ENCODE peak calls at places on chromosomes 1 and 21, in five cellular contexts. R is mammary epithelial cell, M is psoas muscle, J is upper lobe of right lung, C is IMR-90. G is an unnamed sample.
A peak's percentile ranks its signal among the peaks of the same experiment; 100 is the strongest.

GRCh38 chr21:35965699-35966098 is 94.6 kb downstream of the SETD4 start:
- DNase-seq in M (no peak), R (no peak), C (no peak), J (no peak), G (no peak)

GRCh38 chr1:165444897-165445370 is at the start of gene RXRG:
- DNase-seq in J (peak; percentile 77), M (peak; percentile 64), R (peak; percentile 1), C (peak; percentile 0), G (no peak)

GRCh38 chr1:232435746-232436145 is 194.2 kb downstream of the SIPA1L2 start:
- DNase-seq in J (no peak), R (no peak), C (peak; percentile 70), M (no peak), G (no peak)

GRCh38 chr1:15062479-15063099 is 91.0 kb upstream of the TMEM51 start:
- DNase-seq in C (no peak), R (no peak), J (no peak), M (no peak), G (no peak)

GRCh38 chr1:228768345-228768717 is 33.1 kb downstream of the RHOU start:
- DNase-seq in R (no peak), M (no peak), J (no peak), C (no peak), G (no peak)

GRCh38 chr1:109923131-109923945 is 12.7 kb downstream of the CSF1 start:
- DNase-seq in C (no peak), M (no peak), R (no peak), J (no peak), G (no peak)

GRCh38 chr1:92567211-92567868 is 80.6 kb upstream of the GFI1 start:
- DNase-seq in M (no peak), C (peak; percentile 88), J (no peak), R (peak; percentile 68), G (no peak)

GRCh38 chr1:155126494-155127104 is 1.1 kb upstream of the EFNA1 start:
- DNase-seq in J (peak; percentile 95), R (no peak), M (no peak), C (peak; percentile 27), G (peak; percentile 9)

GRCh38 chr1:186750250-186750649 is 70.0 kb upstream of the PTGS2 start:
- DNase-seq in C (no peak), M (no peak), J (no peak), R (peak; percentile 73), G (no peak)

GRCh38 chr1:15279576-15280230 is 32.7 kb downstream of the FHAD1 start:
- DNase-seq in R (no peak), M (no peak), J (no peak), C (no peak), G (no peak)

GRCh38 chr1:84587099-84587498 is 12.9 kb upstream of the CTBS start:
- DNase-seq in J (no peak), C (no peak), R (no peak), M (no peak), G (no peak)

GRCh38 chr1:235113183-235113917 is 15.3 kb downstream of the TOMM20 start:
- DNase-seq in J (no peak), R (peak; percentile 46), C (no peak), M (no peak), G (no peak)

GRCh38 chr1:20358761-20359263 is 68.1 kb downstream of the VWA5B1 start:
- DNase-seq in M (peak; percentile 62), R (peak; percentile 29), J (peak; percentile 75), C (peak; percentile 61), G (no peak)

GRCh38 chr1:53075206-53075605 is 13.2 kb downstream of the PODN start:
- DNase-seq in M (peak; percentile 4), C (no peak), J (peak; percentile 46), R (no peak), G (no peak)

GRCh38 chr1:6037338-6037762 is 8.3 kb upstream of the KCNAB2 start:
- DNase-seq in R (no peak), M (no peak), J (no peak), C (peak; percentile 34), G (no peak)

GRCh38 chr1:93346472-93346991 is 825 bp downstream of the DR1 start:
- DNase-seq in C (peak; percentile 21), J (no peak), R (peak; percentile 49), M (no peak), G (peak; percentile 34)

GRCh38 chr1:235107368-235108184 is 21.1 kb downstream of the TOMM20 start:
- DNase-seq in R (no peak), M (no peak), J (no peak), C (no peak), G (no peak)

GRCh38 chr1:54027848-54028247 is 9.9 kb upstream of the LDLRAD1 start:
- DNase-seq in R (no peak), C (no peak), M (no peak), J (no peak), G (no peak)

GRCh38 chr1:6954596-6954995 is 169.3 kb downstream of the CAMTA1 start:
- DNase-seq in C (no peak), J (no peak), M (no peak), R (no peak), G (no peak)

GRCh38 chr1:207808911-207809555 is 57.2 kb downstream of the CD46 start:
- DNase-seq in J (no peak), M (no peak), R (no peak), C (no peak), G (no peak)

GRCh38 chr1:42784946-42785693 is at the start of gene TMEM269:
- DNase-seq in C (no peak), R (no peak), M (peak; percentile 23), J (no peak), G (peak; percentile 7)

GRCh38 chr21:35212393-35213127 is 163.5 kb upstream of the RUNX1 start:
- DNase-seq in R (peak; percentile 69), M (no peak), J (no peak), C (peak; percentile 81), G (no peak)

GRCh38 chr1:207020709-207021107 is 11.8 kb downstream of the C1orf116 start:
- DNase-seq in M (no peak), J (no peak), C (peak; percentile 37), R (peak; percentile 78), G (no peak)

GRCh38 chr1:15314328-15315281 is 67.6 kb downstream of the FHAD1 start:
- DNase-seq in C (no peak), R (no peak), J (no peak), M (no peak), G (no peak)

GRCh38 chr21:41761211-41762181 is 5.4 kb downstream of the RIPK4 start:
- DNase-seq in M (peak; percentile 60), R (peak; percentile 67), C (no peak), J (peak; percentile 88), G (no peak)
- H3K4me3 ChIP-seq in M (peak overlapping the region; percentile 51), R (peak overlapping the region; percentile 41), C (no peak overlapping the region), J (peak overlapping the region; percentile 25), G (no peak overlapping the region)

GRCh38 chr21:42157606-42158310 is 61.2 kb upstream of the ABCG1 start:
- DNase-seq in R (no peak), C (no peak), M (no peak), J (no peak), G (no peak)
- H3K27ac ChIP-seq in R (no peak overlapping the region), C (no peak overlapping the region), M (no peak overlapping the region), J (no peak overlapping the region), G (no peak overlapping the region)

GRCh38 chr1:111461765-111462164 is 12.0 kb upstream of the C1orf162 start:
- DNase-seq in R (no peak), M (no peak), J (no peak), C (no peak), G (no peak)

GRCh38 chr1:111465754-111466153 is 8.0 kb upstream of the C1orf162 start:
- DNase-seq in C (no peak), J (no peak), R (no peak), M (no peak), G (no peak)

GRCh38 chr1:111462368-111463028 is 11.3 kb upstream of the C1orf162 start:
- DNase-seq in J (no peak), R (no peak), C (no peak), M (no peak), G (no peak)

GRCh38 chr1:111466480-111466879 is 7.3 kb upstream of the C1orf162 start:
- DNase-seq in J (no peak), R (no peak), M (no peak), C (no peak), G (no peak)

GRCh38 chr1:111463029-111463683 is 10.6 kb upstream of the C1orf162 start:
- DNase-seq in J (no peak), M (no peak), R (peak; percentile 19), C (peak; percentile 84), G (no peak)
- H3K4me1 ChIP-seq in J (no peaks in the 10 kb centered on the region), M (no peaks in the 10 kb centered on the region), R (no peaks in the 10 kb centered on the region), C (no peaks in the 10 kb centered on the region), G (peaks cover 4% of the 10 kb centered on the region)

GRCh38 chr1:153768316-153769126 is 6.7 kb upstream of the SLC27A3 start:
- DNase-seq in J (no peak), R (no peak), M (no peak), C (no peak), G (no peak)

GRCh38 chr1:153770812-153771211 is 4.4 kb upstream of the SLC27A3 start:
- DNase-seq in C (no peak), J (no peak), R (no peak), M (no peak), G (no peak)

GRCh38 chr1:153773004-153773921 is 1.9 kb upstream of the SLC27A3 start:
- DNase-seq in J (no peak), R (no peak), C (no peak), M (no peak), G (no peak)

GRCh38 chr1:153771841-153772593 is 3.2 kb upstream of the SLC27A3 start:
- DNase-seq in M (no peak), C (no peak), R (no peak), J (no peak), G (no peak)

GRCh38 chr1:153771241-153771640 is 4.0 kb upstream of the SLC27A3 start:
- DNase-seq in J (no peak), R (no peak), C (no peak), M (no peak), G (no peak)
- H3K4me3 ChIP-seq in J (no peak overlapping the region), R (no peak overlapping the region), C (no peak overlapping the region), M (no peak overlapping the region), G (no peak overlapping the region)

GRCh38 chr1:33383489-33383888 is 47.4 kb downstream of the PHC2 start:
- DNase-seq in C (no peak), R (no peak), J (no peak), M (no peak), G (no peak)
- H3K27ac ChIP-seq in C (peak overlapping the region; percentile 31), R (no peak overlapping the region), J (no peak overlapping the region), M (peak overlapping the region; percentile 76), G (no peak overlapping the region)

G was measured in effector memory CD4-positive, alpha-beta T cell.